ENCODE peak calls at places on chromosomes 1 and 21, in four cellular contexts. D, Z, J and S are unnamed samples.

GRCh38 chr1:231550448-231550781 is 21.9 kb downstream of the TSNAX start:
- DNase-seq in D (no peak), Z (no peak), J (no peak), S (no peak)

GRCh38 chr1:21318714-21319159 is 28.5 kb upstream of the ECE1 start:
- DNase-seq in D (peak; percentile 95), Z (no peak), J (no peak), S (no peak)

GRCh38 chr1:30008998-30009657 is 714.3 kb downstream of the MATN1 start:
- DNase-seq in D (no peak), Z (no peak), J (no peak), S (no peak)

GRCh38 chr1:203288351-203288894 is 16.9 kb upstream of the BTG2 start:
- DNase-seq in D (no peak), Z (no peak), J (no peak), S (no peak)

GRCh38 chr1:47436979-47437517 is 796 bp upstream of the FOXD2 start:
- DNase-seq in D (no peak), Z (no peak), J (no peak), S (no peak)

GRCh38 chr1:70528591-70529333 is 117.7 kb downstream of the CTH start:
- DNase-seq in D (no peak), Z (no peak), J (no peak), S (no peak)

GRCh38 chr21:15526793-15527192 is 203.0 kb upstream of the USP25 start:
- DNase-seq in D (no peak), Z (no peak), J (no peak), S (no peak)

GRCh38 chr1:2314297-2314802 is 77.0 kb downstream of the MORN1 start:
- DNase-seq in D (no peak), Z (no peak), J (peak; percentile 91), S (no peak)

GRCh38 chr1:94541175-94542087 is at the start of gene F3:
- DNase-seq in D (peak; percentile 96), Z (peak; percentile 68), J (peak; percentile 97), S (peak; percentile 95)

GRCh38 chr1:88984553-88984945 is 7.9 kb downstream of the KYAT3 start:
- DNase-seq in D (no peak), Z (no peak), J (no peak), S (no peak)

GRCh38 chr21:41768371-41769042 is 1.7 kb upstream of the RIPK4 start:
- DNase-seq in D (peak; percentile 88), Z (no peak), J (peak; percentile 69), S (peak; percentile 20)

GRCh38 chr1:93847811-93848288 is 31.2 kb downstream of the DNTTIP2 start:
- DNase-seq in D (peak; percentile 81), Z (peak; percentile 23), J (peak; percentile 76), S (peak; percentile 87)

GRCh38 chr1:168879906-168880734 is 151.1 kb upstream of the DPT start:
- DNase-seq in D (no peak), Z (no peak), J (no peak), S (peak; percentile 47)

GRCh38 chr1:228373681-228374571 is 32.7 kb downstream of the TRIM11 start:
- DNase-seq in D (peak; percentile 69), Z (no peak), J (no peak), S (no peak)

DNA sequence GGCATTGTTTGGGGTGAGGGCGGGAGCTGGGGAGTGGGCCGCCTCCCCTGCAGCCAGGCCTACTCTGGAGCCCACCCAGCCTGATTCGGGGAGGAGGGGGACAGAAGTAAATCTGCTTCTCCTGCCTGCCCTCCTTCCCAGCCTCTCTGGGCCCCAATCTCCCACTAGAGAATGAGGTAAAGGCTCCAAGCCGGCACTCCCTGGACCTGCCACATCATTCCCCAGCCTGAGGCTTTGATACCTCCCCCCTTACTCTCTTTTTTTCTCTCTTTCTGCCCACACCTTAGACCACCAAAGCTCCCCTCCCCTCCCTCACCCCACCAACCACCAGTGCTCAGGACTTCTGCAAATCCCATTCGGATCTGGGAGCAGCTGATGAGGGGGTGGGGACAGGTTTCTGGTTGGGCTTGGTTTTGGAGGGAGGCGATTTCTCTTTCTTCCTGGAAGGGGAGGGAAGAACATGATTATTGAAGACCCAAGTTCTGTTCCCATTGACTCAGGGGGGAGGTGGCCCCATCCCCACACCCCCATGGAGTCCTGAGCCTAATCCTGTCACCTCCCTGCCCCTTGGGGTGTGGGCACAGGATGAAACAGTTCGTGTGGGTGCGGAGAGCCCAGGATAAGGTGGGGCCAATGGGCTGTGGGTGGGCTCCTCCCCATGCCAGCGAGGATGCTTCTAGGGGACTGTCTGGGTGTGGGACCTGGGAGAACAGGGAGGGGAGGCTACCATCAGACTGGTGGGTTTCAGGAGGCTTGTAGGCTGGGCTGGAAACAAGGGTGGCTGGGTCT is 1.3 kb downstream of the MAP7D1 start:
- DNase-seq in D (no peak), Z (no peak), J (no peak), S (no peak)
- H3K4me1 ChIP-seq in D (peaks cover 22% of the 10 kb centered on the region), Z (peaks cover 47% of the 10 kb centered on the region), J (peaks cover 49% of the 10 kb centered on the region), S (peaks cover 53% of the 10 kb centered on the region)

GRCh38 chr1:109793486-109794318 is 30.0 kb upstream of the EPS8L3 start:
- DNase-seq in D (no peak), Z (peak; percentile 7), J (peak; percentile 49), S (peak; percentile 61)
- H3K4me1 ChIP-seq in D (peaks cover 11% of the 10 kb centered on the region), Z (peaks cover 26% of the 10 kb centered on the region), J (peaks cover 48% of the 10 kb centered on the region), S (peaks cover 22% of the 10 kb centered on the region)

GRCh38 chr1:27569506-27570382 is 34.2 kb downstream of the AHDC1 start:
- DNase-seq in D (peak; percentile 67), Z (no peak), J (no peak), S (no peak)

GRCh38 chr1:27570383-27570755 is 33.6 kb downstream of the AHDC1 start:
- DNase-seq in D (no peak), Z (no peak), J (no peak), S (no peak)

GRCh38 chr1:27571439-27572018 is 32.4 kb downstream of the AHDC1 start:
- DNase-seq in D (peak; percentile 85), Z (no peak), J (no peak), S (no peak)

GRCh38 chr1:27572019-27572678 is 31.8 kb downstream of the AHDC1 start:
- DNase-seq in D (no peak), Z (no peak), J (no peak), S (no peak)

GRCh38 chr1:27570823-27571222 is 33.1 kb downstream of the AHDC1 start:
- DNase-seq in D (peak; percentile 55), Z (no peak), J (no peak), S (no peak)
- H3K4me1 ChIP-seq in D (peaks cover 66% of the 10 kb centered on the region), Z (peaks cover 92% of the 10 kb centered on the region), J (peaks cover 22% of the 10 kb centered on the region), S (no peaks in the 10 kb centered on the region)

DNA sequence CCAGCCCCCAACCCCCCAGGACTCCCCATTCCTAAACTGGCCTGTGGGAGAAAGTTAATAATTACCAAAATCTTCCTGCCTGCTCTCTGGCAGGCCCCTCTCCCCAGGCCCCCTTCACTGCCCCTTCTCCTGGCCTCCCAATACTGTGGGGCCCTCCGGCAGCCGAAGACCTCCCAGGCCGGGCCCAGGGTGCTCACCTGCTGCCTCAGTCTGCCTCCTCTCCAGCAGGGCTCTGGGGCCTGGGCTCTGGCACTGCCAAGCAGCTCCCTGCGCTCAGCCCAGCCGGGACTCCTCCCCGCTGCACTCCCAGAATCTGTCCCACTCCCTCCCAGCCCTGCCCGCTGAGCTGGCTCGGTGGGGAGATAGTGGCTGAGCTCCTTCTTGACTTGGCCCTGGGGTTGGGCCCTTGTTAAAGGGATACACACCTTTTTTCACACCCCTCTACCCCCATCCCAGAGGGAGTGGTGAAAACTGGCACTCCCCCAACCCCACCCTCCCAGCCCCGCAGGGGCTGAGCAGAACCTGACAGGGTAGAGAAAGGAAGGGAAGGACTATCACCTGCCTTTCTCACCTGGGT is at the start of gene S100A16:
- DNase-seq in D (peak; percentile 93), Z (no peak), J (no peak), S (peak; percentile 92)
- H3K4me1 ChIP-seq in D (peaks cover 2% of the 10 kb centered on the region), Z (peaks cover 42% of the 10 kb centered on the region), J (peaks cover 52% of the 10 kb centered on the region), S (peaks cover 60% of the 10 kb centered on the region)

GRCh38 chr21:44949161-44950015 is 9.6 kb downstream of the SLX9 start:
- DNase-seq in D (peak; percentile 94), Z (peak; percentile 50), J (peak; percentile 88), S (peak; percentile 90)
- H3K4me1 ChIP-seq in D (no peaks in the 10 kb centered on the region), Z (peaks cover 40% of the 10 kb centered on the region), J (no peaks in the 10 kb centered on the region), S (peaks cover 3% of the 10 kb centered on the region)

GRCh38 chr1:32126770-32127169 is 18.9 kb downstream of the KPNA6 start:
- DNase-seq in D (no peak), Z (no peak), J (no peak), S (no peak)

GRCh38 chr1:32128971-32129370 is 21.1 kb downstream of the KPNA6 start:
- DNase-seq in D (no peak), Z (no peak), J (no peak), S (no peak)

GRCh38 chr1:32125313-32125712 is 17.5 kb downstream of the KPNA6 start:
- DNase-seq in D (no peak), Z (no peak), J (no peak), S (no peak)

GRCh38 chr1:32127780-32128179 is 19.9 kb downstream of the KPNA6 start:
- DNase-seq in D (no peak), Z (no peak), J (no peak), S (no peak)

GRCh38 chr1:32128479-32128878 is 20.6 kb downstream of the KPNA6 start:
- DNase-seq in D (no peak), Z (no peak), J (no peak), S (no peak)
- H3K4me1 ChIP-seq in D (peaks cover 3% of the 10 kb centered on the region), Z (peaks cover 3% of the 10 kb centered on the region), J (peaks cover 13% of the 10 kb centered on the region), S (no peaks in the 10 kb centered on the region)

GRCh38 chr1:226967665-226968064 is 27.6 kb downstream of the COQ8A start:
- DNase-seq in D (no peak), Z (no peak), J (no peak), S (no peak)
- H3K4me1 ChIP-seq in D (no peaks in the 10 kb centered on the region), Z (no peaks in the 10 kb centered on the region), J (no peaks in the 10 kb centered on the region), S (no peaks in the 10 kb centered on the region)

GRCh38 chr1:6585081-6585722 is 5.4 kb downstream of the ZBTB48 start:
- DNase-seq in D (no peak), Z (no peak), J (no peak), S (no peak)

GRCh38 chr1:6587261-6588005 is 7.6 kb downstream of the ZBTB48 start:
- DNase-seq in D (peak; percentile 86), Z (no peak), J (no peak), S (no peak)

GRCh38 chr1:6584126-6585080 is 4.6 kb downstream of the ZBTB48 start:
- DNase-seq in D (no peak), Z (no peak), J (no peak), S (no peak)

GRCh38 chr1:6586404-6586816 is 6.6 kb downstream of the ZBTB48 start:
- DNase-seq in D (peak; percentile 82), Z (no peak), J (no peak), S (no peak)

GRCh38 chr1:6585841-6586240 is 6.0 kb downstream of the ZBTB48 start:
- DNase-seq in D (no peak), Z (no peak), J (no peak), S (no peak)
- H3K4me1 ChIP-seq in D (peaks cover 15% of the 10 kb centered on the region), Z (peaks cover 39% of the 10 kb centered on the region), J (peaks cover 11% of the 10 kb centered on the region), S (peaks cover 24% of the 10 kb centered on the region)